ENCODE peak calls at places on chromosome 6, in eight cellular contexts. H is Peyer's patch, Y is IMR-90, Z is H1, D is HCT116, M is heart left ventricle, K is tibial nerve, I is suprapubic skin. O is an unnamed sample.

GRCh38 chr6:1391692-1392309 is 2.4 kb downstream of the FOXF2 start:
- DNase-seq in H (no peak), Y (peak; percentile 69), Z (no peak), D (no peak), M (no peak), K (no peak), I (no peak), O (no peak)

GRCh38 chr6:79622353-79622752 is 8.8 kb upstream of the SH3BGRL2 start:
- DNase-seq in H (no peak), Y (no peak), Z (no peak), D (no peak), M (no peak), K (no peak), I (no peak), O (no peak)

GRCh38 chr6:122482750-122483080 is 11.1 kb upstream of the SERINC1 start:
- DNase-seq in H (no peak), Y (no peak), Z (no peak), D (no peak), M (no peak), K (no peak), I (no peak), O (no peak)

GRCh38 chr6:111573892-111574800 is 31.5 kb downstream of the TRAF3IP2 start:
- DNase-seq in H (no peak), Y (peak; percentile 98), Z (no peak), D (no peak), M (no peak), K (no peak), I (no peak), O (peak; percentile 52)

GRCh38 chr6:151242420-151242841 is 2.7 kb downstream of the AKAP12 start:
- DNase-seq in H (no peak), Y (no peak), Z (no peak), D (no peak), M (no peak), K (no peak), I (no peak), O (no peak)

GRCh38 chr6:43986177-43986825 is 141.0 kb downstream of the MRPL14 start:
- DNase-seq in H (no peak), Y (no peak), Z (no peak), D (no peak), M (no peak), K (no peak), I (peak; percentile 41), O (no peak)

GRCh38 chr6:170279977-170280688 is 10.7 kb downstream of the DLL1 start:
- DNase-seq in H (peak; percentile 60), Y (peak; percentile 12), Z (no peak), D (no peak), M (peak; percentile 81), K (no peak), I (no peak), O (peak; percentile 77)

GRCh38 chr6:37006793-37007339 is 1.4 kb downstream of the FGD2 start:
- DNase-seq in H (no peak), Y (peak; percentile 31), Z (no peak), D (no peak), M (no peak), K (no peak), I (no peak), O (no peak)

GRCh38 chr6:112910256-112910655 is 563.1 kb downstream of the RFPL4B start:
- DNase-seq in H (no peak), Y (peak; percentile 60), Z (no peak), D (no peak), M (no peak), K (no peak), I (no peak), O (no peak)

GRCh38 chr6:56570434-56571359 is 72.0 kb downstream of the DST start:
- DNase-seq in H (no peak), Y (peak; percentile 39), Z (no peak), D (no peak), M (no peak), K (no peak), I (no peak), O (no peak)

GRCh38 chr6:79263366-79263765 is 28.9 kb upstream of the HMGN3 start:
- DNase-seq in H (no peak), Y (no peak), Z (no peak), D (no peak), M (no peak), K (no peak), I (no peak), O (no peak)

GRCh38 chr6:137758661-137759060 is 108.4 kb upstream of the TNFAIP3 start:
- DNase-seq in H (no peak), Y (no peak), Z (no peak), D (no peak), M (no peak), K (no peak), I (no peak), O (no peak)

GRCh38 chr6:47772993-47773392 is 8.8 kb upstream of the OPN5 start:
- DNase-seq in H (no peak), Y (no peak), Z (no peak), D (no peak), M (no peak), K (no peak), I (no peak), O (no peak)

GRCh38 chr6:167122041-167122826 is 662 bp upstream of the CCR6 start:
- DNase-seq in H (peak; percentile 73), Y (no peak), Z (no peak), D (no peak), M (no peak), K (no peak), I (no peak), O (no peak)

GRCh38 chr6:50936277-50936681 is 117.6 kb downstream of the TFAP2B start:
- DNase-seq in H (no peak), Y (no peak), Z (no peak), D (no peak), M (no peak), K (no peak), I (no peak), O (no peak)

GRCh38 chr6:105431226-105431625 is 28.3 kb upstream of the PREP start:
- DNase-seq in H (no peak), Y (peak; percentile 68), Z (no peak), D (peak; percentile 51), M (no peak), K (peak; percentile 57), I (no peak), O (no peak)

DNA sequence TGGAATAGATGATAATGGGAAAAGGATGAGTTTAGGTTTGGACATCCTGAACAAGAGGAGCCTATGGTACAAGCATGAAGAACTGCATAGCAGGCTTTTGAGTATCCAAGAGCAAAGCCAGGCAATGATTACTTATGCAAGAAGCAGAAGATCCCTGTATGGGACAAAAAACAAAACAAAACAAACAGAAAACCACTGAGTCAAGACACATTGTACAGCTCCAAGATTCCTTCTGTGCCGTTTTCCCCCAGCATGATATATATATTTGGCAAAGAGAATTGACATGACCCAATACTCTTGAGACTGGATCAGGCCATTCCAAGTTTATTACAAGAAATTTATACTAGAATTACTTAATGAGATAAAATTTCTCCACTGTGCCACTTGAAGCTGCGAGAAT is 65.4 kb downstream of the TRMT11 start:
- DNase-seq in H (no peak), Y (no peak), Z (no peak), D (no peak), M (no peak), K (no peak), I (no peak), O (no peak)
- TF ChIP-seq POLR2A in H (no peak), Y (no peak), Z (no peak), D (no peak), M (no peak), K (no peak), I (no peak), O (no peak)

GRCh38 chr6:25692472-25692871 is 40.5 kb downstream of the SCGN start:
- DNase-seq in H (no peak), Y (no peak), Z (no peak), D (no peak), M (no peak), K (no peak), I (no peak), O (no peak)
- H3K27ac ChIP-seq in H (no peak overlapping the region), Y (no peak overlapping the region), Z (no peak overlapping the region), D (no peak overlapping the region), M (no peak overlapping the region), K (no peak overlapping the region), I (no peak overlapping the region), O (no peak overlapping the region)

GRCh38 chr6:2449572-2449940 is 204.2 kb upstream of the GMDS start:
- DNase-seq in H (no peak), Y (no peak), Z (no peak), D (no peak), M (no peak), K (no peak), I (no peak), O (no peak)

GRCh38 chr6:2454180-2454579 is 208.8 kb upstream of the GMDS start:
- DNase-seq in H (no peak), Y (peak; percentile 7), Z (no peak), D (no peak), M (no peak), K (no peak), I (no peak), O (no peak)

GRCh38 chr6:2447318-2447717 is 201.9 kb upstream of the GMDS start:
- DNase-seq in H (no peak), Y (no peak), Z (no peak), D (no peak), M (no peak), K (no peak), I (no peak), O (no peak)

GRCh38 chr6:2450546-2450945 is 205.1 kb upstream of the GMDS start:
- DNase-seq in H (no peak), Y (no peak), Z (no peak), D (no peak), M (peak; percentile 63), K (peak; percentile 50), I (no peak), O (no peak)

DNA sequence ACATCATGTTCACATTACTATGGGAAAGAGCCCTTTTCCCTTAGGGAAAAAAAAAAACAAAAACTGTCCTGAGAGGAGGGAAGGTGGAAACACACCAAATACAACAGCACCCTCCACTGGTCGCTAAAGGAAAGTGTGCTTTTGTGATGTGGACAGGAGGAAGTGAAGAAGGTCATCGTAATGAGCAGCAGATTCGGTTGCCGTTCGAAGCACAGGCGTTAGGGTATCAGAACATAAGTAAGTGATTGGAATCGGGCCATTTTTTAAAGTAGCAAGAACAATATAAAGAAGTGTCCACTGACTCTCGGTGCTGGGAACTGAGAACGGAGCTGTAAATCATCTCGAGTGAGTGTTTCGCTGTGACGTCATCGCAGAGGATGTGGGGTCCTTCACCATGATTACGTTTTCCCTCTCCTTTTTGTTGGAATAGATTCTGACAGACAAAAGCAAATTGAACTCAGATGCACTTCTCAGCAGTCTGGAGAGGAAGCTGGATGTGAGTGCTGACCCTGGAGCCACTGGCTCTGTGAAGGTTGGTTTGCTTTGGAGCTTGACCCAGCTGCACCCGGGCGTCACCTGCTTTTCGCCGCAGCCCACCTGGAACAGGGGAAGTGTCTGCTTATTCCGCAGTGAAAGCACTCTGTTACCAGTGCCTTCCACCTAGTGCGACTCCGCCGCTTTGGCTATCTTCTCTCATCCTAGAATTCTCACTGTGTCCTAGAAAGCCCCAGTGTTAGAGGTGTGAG is 203.6 kb upstream of the GMDS start:
- DNase-seq in H (no peak), Y (peak; percentile 89), Z (no peak), D (peak; percentile 59), M (no peak), K (peak; percentile 35), I (no peak), O (no peak)
- H3K4me3 ChIP-seq in H (peak overlapping the region; percentile 23), Y (peak overlapping the region; percentile 50), Z (peak overlapping the region; percentile 27), D (no peak overlapping the region), M (no peak overlapping the region), K (peak overlapping the region; percentile 11), I (no peak overlapping the region), O (no peak overlapping the region)

DNA sequence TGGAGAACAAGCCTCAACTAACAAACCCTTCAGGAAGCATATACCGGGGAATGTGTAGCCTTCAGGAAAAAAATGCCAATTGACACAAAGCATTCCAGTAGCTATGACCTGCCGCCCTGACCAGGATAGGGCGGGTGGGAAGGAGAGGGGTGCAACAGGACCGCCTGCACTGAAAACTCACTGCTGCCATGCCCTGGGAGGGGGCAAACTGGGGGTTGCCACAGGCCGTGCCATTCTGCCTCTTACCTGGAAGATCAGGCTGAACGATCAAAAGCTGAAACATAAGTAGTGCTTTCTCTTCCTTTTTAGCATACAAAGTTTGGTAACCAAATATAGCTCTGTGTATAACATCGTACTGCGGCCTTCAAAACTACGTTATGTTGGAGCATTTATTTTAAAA is 21.7 kb downstream of the NR2E1 start:
- DNase-seq in H (no peak), Y (no peak), Z (no peak), D (no peak), M (no peak), K (no peak), I (no peak), O (no peak)
- TF ChIP-seq POLR2A in H (no peak), Y (no peak), Z (no peak), D (no peak), M (no peak), K (no peak), I (no peak), O (no peak)